ENCODE peak calls at places on chromosome 14, in nine cellular contexts. Z is SJSA1; A is GM12865; H is ureter; U is lower lobe of right lung; W is caudate nucleus; E is effector memory CD4-positive, alpha-beta T cell; R is stimulated activated CD4-positive, alpha-beta T cell treated with anti-CD3 and anti-CD28 coated beads, Interleukin-4, amount 100 ng/mL, for 1 hour; X is uterus. M is an unnamed sample.

GRCh38 chr14:26872930-26873470 is 275.2 kb upstream of the NOVA1 start:
- DNase-seq in A (no peak), U (no peak), W (no peak), R (no peak), Z (no peak), H (no peak), E (no peak), X (no peak), M (no peak)

GRCh38 chr14:90970167-90970600 is 90.3 kb downstream of the RPS6KA5 start:
- DNase-seq in A (peak; percentile 40), E (no peak), H (no peak), W (no peak), Z (no peak), X (no peak), U (no peak), R (no peak), M (no peak)

GRCh38 chr14:76918751-76919421 is 92.7 kb downstream of the LRRC74A start:
- DNase-seq in W (peak; percentile 78), A (no peak), Z (peak; percentile 98), R (peak; percentile 16), U (peak; percentile 94), X (peak; percentile 98), H (peak; percentile 95), E (no peak), M (no peak)

GRCh38 chr14:102185360-102185759 is 45.7 kb downstream of the WDR20 start:
- DNase-seq in A (no peak), X (no peak), U (no peak), W (no peak), H (peak; percentile 51), E (no peak), Z (no peak), R (no peak), M (no peak)

GRCh38 chr14:89794096-89794495 is 160.4 kb downstream of the EFCAB11 start:
- DNase-seq in W (no peak), R (no peak), Z (no peak), A (no peak), U (no peak), E (no peak), H (no peak), X (no peak), M (no peak)

GRCh38 chr14:91413547-91414474 is 3.8 kb downstream of the CCDC88C start:
- DNase-seq in H (no peak), E (peak; percentile 63), Z (no peak), U (peak; percentile 85), W (no peak), R (peak; percentile 34), A (no peak), X (no peak), M (peak; percentile 55)

GRCh38 chr14:60106341-60106740 is 14.6 kb downstream of the PCNX4 start:
- DNase-seq in R (no peak), X (no peak), A (no peak), E (no peak), U (no peak), W (no peak), Z (no peak), H (no peak), M (no peak)

GRCh38 chr14:35826218-35826951 is at the start of gene BRMS1L:
- DNase-seq in H (peak; percentile 98), W (peak; percentile 98), X (peak; percentile 98), Z (peak; percentile 91), U (peak; percentile 99), E (peak; percentile 96), A (peak; percentile 99), R (peak; percentile 97), M (peak; percentile 95)

GRCh38 chr14:98751110-98751509 is 520.9 kb downstream of the BCL11B start:
- DNase-seq in X (no peak), E (no peak), R (no peak), W (no peak), U (no peak), A (no peak), H (no peak), Z (no peak), M (no peak)

GRCh38 chr14:100488057-100488456 is 99.2 kb downstream of the BEGAIN start:
- DNase-seq in X (no peak), R (no peak), Z (no peak), H (no peak), E (no peak), A (peak; percentile 13), U (no peak), W (no peak), M (no peak)

GRCh38 chr14:54651649-54652048 is 84.7 kb downstream of the SAMD4A start:
- DNase-seq in U (no peak), W (no peak), Z (no peak), R (no peak), X (no peak), H (no peak), A (no peak), E (no peak), M (no peak)

GRCh38 chr14:104048758-104049496 is 36.6 kb upstream of the ASPG start:
- DNase-seq in H (no peak), U (no peak), X (no peak), E (no peak), R (no peak), Z (no peak), A (peak; percentile 37), W (no peak), M (no peak)

GRCh38 chr14:78849952-78850351 is 679.8 kb downstream of the NRXN3 start:
- DNase-seq in R (no peak), E (no peak), W (no peak), H (no peak), U (no peak), A (no peak), Z (no peak), X (no peak), M (no peak)

GRCh38 chr14:72600551-72601330 is 293.2 kb downstream of the DPF3 start:
- DNase-seq in A (no peak), Z (no peak), R (no peak), E (no peak), U (no peak), H (no peak), X (no peak), W (no peak), M (no peak)

GRCh38 chr14:56659964-56660551 is 80.5 kb downstream of the TMEM260 start:
- DNase-seq in E (no peak), Z (peak; percentile 6), R (no peak), A (peak; percentile 39), X (no peak), U (no peak), H (no peak), W (no peak), M (no peak)

GRCh38 chr14:86515195-86515594 is 985.3 kb downstream of the FLRT2 start:
- DNase-seq in A (no peak), W (no peak), U (no peak), Z (no peak), R (no peak), E (no peak), X (no peak), H (no peak), M (no peak)

GRCh38 chr14:102226356-102227125 is 78.4 kb downstream of the MOK start:
- DNase-seq in H (no peak), R (no peak), E (no peak), Z (no peak), W (no peak), A (no peak), U (no peak), X (no peak), M (no peak)

GRCh38 chr14:61065671-61066070 is 84.6 kb downstream of the SLC38A6 start:
- DNase-seq in W (no peak), X (no peak), E (no peak), H (no peak), A (no peak), Z (no peak), R (no peak), U (no peak), M (no peak)

GRCh38 chr14:72318648-72319047 is 386.4 kb downstream of the RGS6 start:
- DNase-seq in H (no peak), R (no peak), E (no peak), Z (no peak), W (no peak), U (no peak), A (peak; percentile 69), X (no peak), M (no peak)

GRCh38 chr14:91415794-91416743 is 1.6 kb downstream of the CCDC88C start:
- DNase-seq in R (peak; percentile 61), Z (no peak), X (no peak), H (no peak), W (no peak), E (peak; percentile 67), A (peak; percentile 91), U (no peak), M (peak; percentile 66)

GRCh38 chr14:72024043-72024407 is 91.8 kb downstream of the RGS6 start:
- DNase-seq in Z (peak; percentile 2), A (peak; percentile 81), U (no peak), R (peak; percentile 9), E (no peak), W (no peak), X (no peak), H (no peak), M (no peak)

M was measured in effector memory CD8-positive, alpha-beta T cell.